ENCODE peak calls at places on chromosomes 13 and 19, in six cellular contexts. D, R, T, O, J and B are unnamed samples.

GRCh38 chr19:10085641-10086031 is 481 bp upstream of the SHFL start:
- DNase-seq in D (no peak), R (no peak), T (no peak), O (no peak), J (no peak), B (no peak)

GRCh38 chr13:87884874-87885273 is 213.7 kb downstream of the SLITRK5 start:
- DNase-seq in D (no peak), R (no peak), T (no peak), O (no peak), J (no peak), B (no peak)

GRCh38 chr19:5182811-5183210 is 157.8 kb downstream of the PTPRS start:
- DNase-seq in D (no peak), R (no peak), T (no peak), O (no peak), J (no peak), B (no peak)

GRCh38 chr19:54448037-54448773 is 794 bp upstream of the LENG8 start:
- DNase-seq in D (peak), R (peak), T (no peak), O (peak), J (no peak), B (peak)

GRCh38 chr19:46841458-46842083 is 9.1 kb downstream of the AP2S1 start:
- DNase-seq in D (no peak), R (no peak), T (no peak), O (no peak), J (no peak), B (no peak)

GRCh38 chr13:41019027-41019487 is at the start of gene ELF1:
- DNase-seq in D (peak), R (no peak), T (peak), O (peak), J (no peak), B (peak)

GRCh38 chr13:51605698-51606097 is 21.4 kb downstream of the WDFY2 start:
- DNase-seq in D (no peak), R (no peak), T (no peak), O (no peak), J (no peak), B (no peak)

GRCh38 chr13:93942016-93942415 is 537.5 kb downstream of the DCT start:
- DNase-seq in D (no peak), R (no peak), T (no peak), O (no peak), J (no peak), B (no peak)

GRCh38 chr19:3061214-3062161 is 807 bp downstream of the TLE5 start:
- DNase-seq in D (no peak), R (no peak), T (peak), O (peak), J (no peak), B (peak)

GRCh38 chr19:49852631-49853126 is 1.7 kb downstream of the PTOV1 start:
- DNase-seq in D (no peak), R (no peak), T (no peak), O (no peak), J (no peak), B (no peak)

GRCh38 chr19:3291644-3292043 is 67.2 kb downstream of the CELF5 start:
- DNase-seq in D (no peak), R (no peak), T (no peak), O (no peak), J (no peak), B (no peak)

GRCh38 chr13:100112186-100112838 is 23.4 kb downstream of the PCCA start:
- DNase-seq in D (no peak), R (no peak), T (no peak), O (no peak), J (no peak), B (no peak)

GRCh38 chr19:30207357-30207756 is 164.8 kb upstream of the ZNF536 start:
- DNase-seq in D (no peak), R (no peak), T (no peak), O (no peak), J (peak), B (no peak)